ENCODE peak calls at places on chromosomes 1 and 21, in four cellular contexts. N is pancreas, L is AG04450, Q is tibial nerve. T is an unnamed sample.

GRCh38 chr1:54405894-54406293 is 300 bp downstream of the SSBP3 start:
- DNase-seq in L (no peak), Q (no peak), N (no peak), T (no peak)

GRCh38 chr1:219639843-219640606 is 27.1 kb upstream of the ZC3H11B start:
- DNase-seq in Q (no peak), N (no peak), L (no peak), T (no peak)

GRCh38 chr1:83583351-83584014 is 415.4 kb downstream of the TTLL7 start:
- DNase-seq in Q (no peak), L (no peak), N (no peak), T (no peak)

GRCh38 chr1:26911399-26912146 is 2.2 kb downstream of the NR0B2 start:
- DNase-seq in N (no peak), L (no peak), Q (no peak), T (no peak)

GRCh38 chr1:3473381-3473844 is 18.9 kb downstream of the ARHGEF16 start:
- DNase-seq in N (no peak), L (peak), Q (peak), T (no peak)

GRCh38 chr1:239757711-239758110 is 334.0 kb upstream of the FMN2 start:
- DNase-seq in Q (no peak), L (no peak), N (no peak), T (no peak)

GRCh38 chr1:178502856-178503255 is 6.1 kb upstream of the CLEC20A start:
- DNase-seq in Q (no peak), N (no peak), L (no peak), T (no peak)

GRCh38 chr1:158329807-158330206 is 1.5 kb downstream of the CD1B start:
- DNase-seq in L (no peak), N (no peak), Q (no peak), T (no peak)

GRCh38 chr1:89611721-89612120 is 21.2 kb upstream of the LRRC8C start:
- DNase-seq in N (no peak), L (no peak), Q (no peak), T (no peak)

GRCh38 chr21:45318556-45319341 is 31.1 kb upstream of the POFUT2 start:
- DNase-seq in Q (no peak), L (no peak), N (peak), T (peak)

GRCh38 chr1:177783052-177783451 is 186.8 kb downstream of the SEC16B start:
- DNase-seq in N (no peak), Q (no peak), L (no peak), T (no peak)

GRCh38 chr1:117093091-117093534 is 28.4 kb downstream of the TRIM45 start:
- DNase-seq in L (peak), N (no peak), Q (peak), T (no peak)

GRCh38 chr1:181033128-181033798 is 520 bp upstream of the MR1 start:
- DNase-seq in L (no peak), N (no peak), Q (peak), T (no peak)

GRCh38 chr1:66402194-66402593 is 131.8 kb upstream of the SGIP1 start:
- DNase-seq in L (no peak), N (peak), Q (peak), T (peak)

GRCh38 chr1:19373206-19374126 is 61.3 kb downstream of the SLC66A1 start:
- DNase-seq in L (no peak), Q (peak), N (no peak), T (no peak)

DNA sequence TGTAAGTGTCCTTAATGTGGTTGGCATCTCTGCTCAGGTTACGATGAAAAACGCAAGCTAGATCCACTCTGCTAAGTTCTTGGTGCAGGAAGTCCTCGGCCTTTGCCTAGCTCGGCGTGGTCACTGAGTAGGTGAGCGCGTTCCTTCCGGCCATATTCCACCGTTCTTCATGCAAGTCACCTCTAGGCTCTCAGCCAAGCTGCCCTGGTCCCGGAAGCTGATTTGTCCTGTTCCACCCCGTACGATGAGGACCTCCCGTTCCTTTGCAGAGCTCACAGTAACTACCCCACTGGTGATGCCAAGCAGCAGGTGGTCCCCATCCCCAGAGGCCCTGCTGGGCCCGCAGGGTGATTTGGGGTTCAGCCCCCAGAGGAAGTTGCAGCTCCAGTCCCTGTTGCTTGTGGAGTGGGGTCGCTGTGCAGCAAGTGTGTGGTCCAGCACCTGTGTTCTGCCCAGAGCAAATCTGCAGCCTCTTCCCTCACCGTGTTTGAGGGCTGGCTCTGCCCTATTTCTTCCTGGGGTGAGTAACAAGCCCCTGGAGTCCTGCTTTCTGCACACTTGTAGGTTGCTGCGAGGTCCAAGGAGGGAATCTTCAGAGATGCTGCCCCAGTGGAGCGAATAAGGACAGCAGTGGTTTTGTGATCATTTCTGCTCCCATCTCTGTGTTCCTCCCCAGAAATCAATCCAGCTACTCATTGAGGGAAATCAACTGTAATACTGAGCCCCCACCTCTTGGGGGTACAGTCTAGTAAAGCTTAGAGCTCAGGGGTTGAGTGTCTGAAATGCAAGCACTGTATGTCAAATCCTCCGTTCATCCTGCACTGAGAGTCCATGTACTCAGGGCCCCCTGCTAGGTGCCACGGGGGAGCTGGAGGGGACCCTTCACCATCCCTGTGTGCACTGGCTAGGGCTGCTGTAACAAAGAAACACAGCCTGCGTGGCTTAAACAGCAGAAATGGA is 2.3 kb downstream of the UMODL1 start:
- DNase-seq in N (no peak), Q (no peak), L (no peak), T (no peak)
- TF ChIP-seq CTCF in N (no peak), Q (no peak), L (peak), T (no peak)

GRCh38 chr1:4659247-4659646 is 4.8 kb downstream of the AJAP1 start:
- DNase-seq in N (no peak), L (no peak), Q (no peak), T (no peak)

GRCh38 chr1:4657920-4658585 is 3.6 kb downstream of the AJAP1 start:
- DNase-seq in Q (no peak), N (no peak), L (no peak), T (no peak)

GRCh38 chr1:4656533-4657140 is 2.2 kb downstream of the AJAP1 start:
- DNase-seq in Q (no peak), L (no peak), N (no peak), T (no peak)

GRCh38 chr1:4657244-4657789 is 2.9 kb downstream of the AJAP1 start:
- DNase-seq in L (no peak), Q (no peak), N (no peak), T (no peak)

DNA sequence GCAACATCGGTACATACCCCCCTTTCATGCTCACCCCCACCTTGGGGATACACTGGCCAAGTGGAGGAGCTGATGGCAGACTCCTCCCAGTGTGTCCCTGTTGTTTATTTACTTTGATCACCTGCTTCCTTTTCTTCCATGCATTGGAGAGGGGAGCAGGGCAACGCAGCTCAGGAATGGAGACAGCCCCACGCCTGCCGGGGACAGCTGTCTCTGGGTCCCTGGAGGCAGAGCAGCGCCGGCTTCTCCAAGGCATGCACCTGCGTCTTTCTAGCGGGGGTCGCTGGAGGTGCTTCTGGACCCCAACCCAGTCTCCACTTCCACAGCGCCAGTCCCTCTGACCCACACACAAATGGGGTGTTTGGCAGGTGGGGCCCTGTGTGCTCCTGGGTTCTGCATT is 4.2 kb downstream of the AJAP1 start:
- DNase-seq in Q (no peak), L (no peak), N (no peak), T (no peak)
- H3K4me3 ChIP-seq in Q (no peak), L (no peak), N (no peak), T (no peak)

DNA sequence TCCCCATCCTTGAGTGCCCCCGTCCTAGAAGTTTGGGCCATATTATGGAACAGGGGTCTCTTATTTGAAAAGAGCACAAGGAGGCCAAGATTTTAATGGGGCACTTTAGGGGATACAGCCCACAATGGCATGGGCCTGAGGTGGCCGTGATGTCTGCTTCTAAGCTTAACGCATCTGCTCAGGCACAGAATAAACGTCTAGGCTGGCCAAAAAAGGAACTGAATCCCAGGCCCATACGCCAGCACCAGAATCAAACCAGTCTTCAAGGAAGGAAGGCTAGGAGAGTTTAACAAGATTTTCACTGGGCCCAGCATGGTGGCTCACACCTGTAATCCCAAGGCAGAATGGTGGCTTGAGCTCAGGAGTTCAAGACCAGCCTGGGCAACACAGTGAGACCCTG is 9.2 kb upstream of the SARS1 start:
- DNase-seq in L (no peak), Q (no peak), N (no peak), T (no peak)
- TF ChIP-seq CTCF in L (no peak), Q (no peak), N (no peak), T (no peak)

GRCh38 chr21:9763807-9764206 is 757.6 kb upstream of the TPTE start:
- DNase-seq in Q (no peak), L (no peak), N (no peak), T (no peak)

GRCh38 chr21:9763306-9763705 is 758.1 kb upstream of the TPTE start:
- DNase-seq in Q (no peak), L (no peak), N (no peak), T (no peak)

GRCh38 chr21:9772348-9772672 is 749.1 kb upstream of the TPTE start:
- DNase-seq in L (no peak), N (no peak), Q (no peak), T (no peak)

DNA sequence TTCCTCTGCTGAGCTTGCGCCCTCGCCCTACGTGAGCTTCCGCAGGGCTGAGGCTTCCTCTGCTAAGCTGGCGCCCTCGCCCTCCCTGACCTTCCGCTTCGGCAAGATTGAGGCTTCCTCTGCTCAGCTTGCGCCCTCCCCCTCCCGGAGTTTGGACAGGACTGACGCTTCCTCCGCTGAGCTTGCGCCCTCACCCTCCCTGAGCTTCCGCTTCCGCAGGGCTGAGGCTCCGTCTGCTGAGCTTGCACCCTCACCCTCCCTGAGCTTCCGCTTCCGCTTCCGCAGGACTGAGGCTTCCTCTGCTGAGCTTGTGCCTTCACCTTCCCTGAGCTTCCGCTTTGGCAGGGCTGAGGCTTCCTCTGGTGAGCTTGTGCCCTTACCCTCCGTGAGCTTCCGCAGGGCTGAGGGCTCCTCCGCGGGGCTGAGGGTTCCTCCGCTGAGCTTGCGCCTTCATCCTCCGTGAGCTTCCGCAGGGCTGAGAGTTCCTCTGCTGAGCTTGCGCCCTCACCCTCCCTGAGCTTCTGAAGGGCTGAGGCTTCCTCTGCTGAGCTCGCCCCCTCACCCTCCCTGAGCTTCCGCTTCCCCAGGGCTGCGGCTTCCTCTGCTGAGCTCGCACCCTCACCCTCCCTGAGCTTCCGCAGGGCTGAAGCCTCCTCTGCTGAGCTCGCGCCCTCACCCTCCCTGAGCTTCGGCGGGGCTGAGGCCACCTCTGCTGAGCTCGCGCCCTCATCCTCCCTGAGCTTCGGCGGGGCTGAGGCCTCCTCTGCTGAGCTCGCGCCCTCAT is 753.6 kb upstream of the TPTE start:
- DNase-seq in N (no peak), L (no peak), Q (no peak), T (no peak)
- H3K4me3 ChIP-seq in N (no peak), L (no peak), Q (no peak), T (no peak)

DNA sequence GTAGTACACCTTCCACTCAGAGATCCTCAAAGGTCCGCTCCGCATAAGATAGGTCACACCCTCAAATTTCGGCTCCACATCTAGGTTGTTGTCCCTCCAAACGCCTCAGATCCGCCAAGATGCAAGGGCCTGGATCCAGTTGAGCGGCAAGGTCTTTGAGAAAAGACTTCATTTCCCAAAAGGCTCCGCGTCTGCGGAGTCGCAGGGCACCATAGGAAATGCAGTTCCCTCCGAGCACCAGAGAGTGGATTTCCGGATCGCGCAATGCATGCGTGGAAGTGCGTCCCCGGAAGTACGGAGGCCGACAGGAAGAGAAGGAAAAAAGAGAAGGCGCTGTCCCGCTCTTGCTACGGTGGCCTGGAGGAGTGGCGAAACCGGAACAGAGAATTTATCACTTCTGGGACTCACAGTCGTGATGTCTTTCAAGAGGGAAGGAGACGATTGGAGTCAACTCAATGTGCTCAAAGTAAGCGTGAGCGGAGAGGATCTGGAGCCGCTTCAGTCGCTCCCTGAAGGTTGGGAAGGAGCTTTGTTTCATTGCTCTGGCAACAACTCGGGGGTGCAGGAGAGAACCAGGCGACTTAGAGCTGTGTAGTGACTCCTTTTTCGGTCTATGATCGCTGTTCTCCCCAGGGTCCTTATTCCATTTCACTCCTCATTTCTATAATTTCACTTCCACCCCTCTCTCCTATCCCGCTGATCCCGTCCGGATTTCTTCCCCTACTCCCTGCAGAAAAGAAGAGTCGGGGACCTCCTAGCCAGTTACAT is at the start of the genes LYSMD1 and SCNM1:
- DNase-seq in N (peak), L (peak), Q (peak), T (peak)
- TF ChIP-seq CTCF in N (no peak), L (no peak), Q (no peak), T (no peak)